ENCODE peak calls at places on chromosomes 12 and 14, in four cellular contexts. X is GM12878, J is K562, B is HepG2. K is an unnamed sample.

GRCh38 chr12:75137896-75138295 is 71.7 kb downstream of the KCNC2 start:
- DNase-seq in J (no peak), X (no peak), B (no peak), K (no peak)

GRCh38 chr14:104427126-104427851 is 152.3 kb upstream of the C14orf180 start:
- DNase-seq in B (no peak), X (no peak), J (no peak), K (no peak)

GRCh38 chr14:22850944-22851790 is 14.8 kb downstream of the MMP14 start:
- DNase-seq in X (no peak), B (no peak), J (no peak), K (no peak)

GRCh38 chr12:66117242-66117641 is 13.3 kb downstream of the LLPH start:
- DNase-seq in J (no peak), X (no peak), B (no peak), K (no peak)

GRCh38 chr12:68175566-68176033 is 16.1 kb upstream of the IFNG start:
- DNase-seq in X (peak; percentile 63), J (no peak), B (no peak), K (no peak)

GRCh38 chr14:103562385-103563088 is at the start of the genes BAG5 and COA8:
- DNase-seq in B (peak; percentile 68), X (peak; percentile 35), J (peak; percentile 88), K (peak; percentile 87)

GRCh38 chr12:1840981-1841425 is 20.6 kb downstream of the LRTM2 start:
- DNase-seq in J (no peak), B (no peak), X (no peak), K (peak; percentile 11)

GRCh38 chr14:55416866-55417265 is 5.2 kb upstream of the ATG14 start:
- DNase-seq in B (no peak), J (peak; percentile 66), X (no peak), K (peak; percentile 50)

GRCh38 chr14:77707355-77707723 is 484 bp downstream of the ALKBH1 start:
- DNase-seq in J (peak; percentile 49), X (no peak), B (peak; percentile 14), K (no peak)

GRCh38 chr14:85688024-85688423 is 158.1 kb downstream of the FLRT2 start:
- DNase-seq in B (no peak), X (no peak), J (no peak), K (no peak)

GRCh38 chr14:24913026-24913425 is 136.9 kb downstream of the STXBP6 start:
- DNase-seq in B (no peak), J (no peak), X (no peak), K (no peak)

GRCh38 chr12:27210187-27210586 is 33.9 kb upstream of the STK38L start:
- DNase-seq in B (no peak), J (no peak), X (no peak), K (no peak)
- TF ChIP-seq ETV6 in B (no peak), J (no peak), X (no peak), K (no peak)

GRCh38 chr12:84619053-84619452 is 293.5 kb downstream of the SLC6A15 start:
- DNase-seq in J (no peak), B (no peak), X (no peak), K (no peak)

GRCh38 chr12:84627582-84627981 is 285.0 kb downstream of the SLC6A15 start:
- DNase-seq in B (no peak), J (no peak), X (no peak), K (no peak)

GRCh38 chr12:84624601-84625000 is 288.0 kb downstream of the SLC6A15 start:
- DNase-seq in X (no peak), J (no peak), B (no peak), K (no peak)
- TF ChIP-seq ETV6 in X (no peak), J (no peak), B (no peak), K (no peak)

GRCh38 chr14:74765721-74766120 is 2.6 kb downstream of the YLPM1 start:
- DNase-seq in B (no peak), J (no peak), X (no peak), K (no peak)
- TF ChIP-seq ETV6 in B (no peak), J (no peak), X (no peak), K (no peak)

GRCh38 chr12:122847921-122848421 is 12.7 kb downstream of the HIP1R start:
- DNase-seq in B (no peak), J (no peak), X (no peak), K (no peak)
- TF ChIP-seq ETV6 in B (no peak), J (no peak), X (no peak), K (no peak)

DNA sequence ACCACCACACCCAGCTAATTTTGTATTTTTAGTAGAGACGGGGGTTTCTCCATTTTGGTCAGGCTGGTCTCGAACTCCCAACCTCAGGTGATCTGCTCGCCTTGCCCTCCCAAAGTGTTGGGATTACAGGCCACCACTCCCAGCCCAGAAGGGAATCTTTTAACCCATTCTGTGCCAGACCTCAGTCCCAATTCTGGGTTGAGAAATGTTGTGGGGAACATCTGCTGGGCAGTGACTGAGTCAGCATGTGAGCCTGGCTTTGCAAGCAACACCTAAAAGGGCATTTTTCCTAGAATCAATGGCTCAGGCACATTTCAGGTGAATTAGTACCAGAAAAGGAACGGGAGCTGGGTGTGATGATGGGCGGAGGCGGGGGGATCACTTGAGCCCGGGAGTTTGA is 7.6 kb upstream of the SPATS2 start:
- DNase-seq in X (no peak), J (no peak), B (no peak), K (no peak)
- TF ChIP-seq ETV6 in X (no peak), J (no peak), B (no peak), K (no peak)

DNA sequence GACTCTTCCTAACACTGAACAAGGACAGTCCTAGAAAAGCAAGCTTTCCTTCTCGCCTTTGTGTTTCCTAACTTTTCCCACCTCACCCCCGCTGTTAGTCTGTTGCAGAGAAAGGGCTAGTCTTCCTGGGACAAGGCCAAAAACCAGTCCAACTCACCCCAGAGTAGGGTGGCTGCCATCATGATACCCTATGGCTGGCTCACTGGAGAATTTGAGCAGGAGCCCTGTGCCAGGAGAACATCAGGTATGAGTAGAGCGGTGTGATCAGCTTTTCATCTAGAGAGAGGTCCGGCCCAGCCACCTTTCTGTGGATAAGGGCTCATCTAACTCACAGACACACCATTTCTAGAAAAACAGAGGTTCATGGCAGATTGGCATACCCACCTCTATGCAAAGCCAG is 16.7 kb upstream of the ZFP36L1 start:
- DNase-seq in B (no peak), J (no peak), X (no peak), K (no peak)
- TF ChIP-seq ETV6 in B (no peak), J (no peak), X (no peak), K (no peak)

GRCh38 chr12:47317182-47317915 is 237.6 kb upstream of the AMIGO2 start:
- DNase-seq in X (no peak), B (no peak), J (no peak), K (no peak)
- TF ChIP-seq ETV6 in X (no peak), B (no peak), J (no peak), K (no peak)

DNA sequence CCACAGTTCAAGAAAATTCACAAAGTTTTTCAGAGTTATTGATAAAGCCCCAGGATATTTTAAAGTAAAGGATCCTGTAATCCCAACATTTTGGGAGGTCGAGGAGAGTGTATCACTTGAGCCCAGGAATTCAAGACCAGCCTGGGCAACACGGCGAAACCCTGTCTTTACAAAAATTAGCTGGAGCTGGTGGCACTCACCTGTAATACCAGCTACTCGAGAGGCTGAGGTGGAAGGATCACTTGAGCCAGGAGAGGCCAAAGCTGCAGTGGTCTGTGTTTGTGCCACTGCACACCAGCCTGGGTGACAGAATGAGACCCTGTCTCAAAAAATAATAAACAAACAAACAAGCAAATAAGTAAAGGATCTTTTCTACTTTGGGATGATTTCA is 39.5 kb upstream of the LRRK2 start:
- DNase-seq in B (no peak), X (no peak), J (no peak), K (no peak)
- TF ChIP-seq ETV6 in B (no peak), X (no peak), J (no peak), K (no peak)

DNA sequence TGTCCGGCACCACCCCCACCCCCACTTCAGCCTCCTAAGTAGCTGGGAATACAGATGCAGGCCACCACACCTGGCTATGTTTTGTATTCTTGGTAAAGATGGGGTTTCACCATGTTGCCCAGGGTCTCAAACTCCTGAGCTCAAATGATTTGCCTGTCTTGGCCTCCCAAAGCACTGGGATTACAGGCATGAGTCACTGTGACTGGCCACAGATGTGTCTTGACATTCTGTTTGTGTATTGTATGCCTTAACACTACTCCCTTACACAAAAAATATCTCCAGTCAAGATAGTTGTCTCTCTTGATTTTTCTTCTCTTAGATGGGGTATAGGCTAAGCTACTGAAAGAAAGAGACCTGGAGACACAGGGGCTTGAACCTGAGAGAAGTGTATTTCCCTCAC is 17.6 kb downstream of the CLEC14A start:
- DNase-seq in J (no peak), X (no peak), B (no peak), K (no peak)
- TF ChIP-seq ETV6 in J (no peak), X (no peak), B (no peak), K (no peak)

GRCh38 chr14:100062602-100063001 is 2.6 kb upstream of the EVL start:
- DNase-seq in X (no peak), J (no peak), B (no peak), K (no peak)
- TF ChIP-seq ETV6 in X (no peak), J (no peak), B (no peak), K (no peak)

K was measured in WTC11.